ENCODE peak calls at places on chromosomes 4 and X, in six cellular contexts. H is gastrocnemius medialis, Y is neural progenitor cell, I is uterus, M is psoas muscle, V is fibroblast of lung. Q is an unnamed sample. For H3K4me1, the result is how much of the 10 kb centered on the place peaks cover.

GRCh38 chr4:7161721-7162214 is 30.6 kb upstream of the SORCS2 start:
- DNase-seq in H (peak), Y (no peak), I (peak), M (no peak), V (peak), Q (peak)

GRCh38 chrX:129679856-129680255 is 25.1 kb upstream of the APLN start:
- DNase-seq in H (no peak), Y (no peak), I (no peak), M (no peak), V (no peak), Q (no peak)

GRCh38 chr4:152983221-152983620 is 47.1 kb downstream of the FHDC1 start:
- DNase-seq in H (no peak), Y (peak), I (no peak), M (no peak), V (peak), Q (no peak)

GRCh38 chrX:22406332-22406731 is 133.6 kb downstream of the CBLL2 start:
- DNase-seq in H (no peak), Y (no peak), I (no peak), M (no peak), V (no peak), Q (no peak)

GRCh38 chrX:10597871-10598270 is 22.5 kb downstream of the MID1 start:
- DNase-seq in H (no peak), Y (peak), I (no peak), M (no peak), V (no peak), Q (no peak)

GRCh38 chrX:12971282-12972003 is 3.5 kb upstream of the TMSB4X start:
- DNase-seq in H (peak), Y (no peak), I (peak), M (no peak), V (no peak), Q (peak)

GRCh38 chrX:40476958-40477357 is 103.8 kb upstream of the ATP6AP2 start:
- DNase-seq in H (no peak), Y (no peak), I (no peak), M (no peak), V (no peak), Q (no peak)

GRCh38 chrX:136147320-136147901 is at the start of gene FHL1:
- DNase-seq in H (peak), Y (peak), I (peak), M (peak), V (peak), Q (peak)

GRCh38 chr4:87060957-87061356 is 126.1 kb downstream of the AFF1 start:
- DNase-seq in H (no peak), Y (no peak), I (no peak), M (no peak), V (peak), Q (no peak)

GRCh38 chr4:123023647-123024046 is 101.2 kb upstream of the NUDT6 start:
- DNase-seq in H (no peak), Y (no peak), I (no peak), M (no peak), V (no peak), Q (no peak)

DNA sequence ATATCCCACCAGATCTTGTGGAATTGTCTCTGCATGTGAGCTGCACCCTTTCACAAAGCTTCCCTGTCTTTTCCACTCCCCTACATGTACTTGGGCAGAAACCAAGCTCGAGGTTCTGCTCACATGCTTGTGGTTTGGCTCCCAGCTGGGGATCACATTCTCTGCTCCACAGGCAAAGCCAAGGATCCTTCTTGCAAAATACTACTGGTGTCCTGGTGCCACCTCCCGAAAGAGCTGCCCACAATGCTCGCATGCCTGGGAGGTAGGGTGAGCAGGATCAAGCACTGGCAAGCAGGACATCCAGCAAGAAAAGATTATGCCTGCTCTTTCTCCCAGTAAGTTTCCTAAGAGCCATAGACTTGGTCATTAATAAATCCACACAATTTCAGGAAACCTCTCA is 45.1 kb upstream of the PPARGC1A start:
- DNase-seq in H (peak), Y (no peak), I (peak), M (peak), V (peak), Q (peak)
- TF ChIP-seq CTCF in H (no peak), Y (no peak), I (no peak), M (no peak), V (no peak), Q (no peak)

GRCh38 chr4:113645288-113645687 is 116.2 kb downstream of the CAMK2D start:
- DNase-seq in H (no peak), Y (no peak), I (no peak), M (no peak), V (no peak), Q (no peak)
- H3K27ac ChIP-seq in H (peak), Y (no peak), I (no peak), M (no peak), V (no peak), Q (no peak)

GRCh38 chrX:150696836-150697235 is 3.6 kb downstream of the MTMR1 start:
- DNase-seq in H (no peak), Y (no peak), I (no peak), M (no peak), V (no peak), Q (no peak)
- H3K4me1 ChIP-seq in H (under half), Y (under half), I (under half), M (under half), V (under half), Q (under half)

GRCh38 chr4:128604204-128604603 is 205.3 kb upstream of the JADE1 start:
- DNase-seq in H (no peak), Y (no peak), I (no peak), M (no peak), V (no peak), Q (no peak)

GRCh38 chr4:128606173-128606572 is 203.3 kb upstream of the JADE1 start:
- DNase-seq in H (peak), Y (no peak), I (no peak), M (peak), V (peak), Q (no peak)

GRCh38 chr4:128604840-128605239 is 204.7 kb upstream of the JADE1 start:
- DNase-seq in H (no peak), Y (no peak), I (no peak), M (no peak), V (peak), Q (no peak)

GRCh38 chr4:128601992-128602695 is 207.4 kb upstream of the JADE1 start:
- DNase-seq in H (no peak), Y (no peak), I (no peak), M (no peak), V (peak), Q (no peak)

DNA sequence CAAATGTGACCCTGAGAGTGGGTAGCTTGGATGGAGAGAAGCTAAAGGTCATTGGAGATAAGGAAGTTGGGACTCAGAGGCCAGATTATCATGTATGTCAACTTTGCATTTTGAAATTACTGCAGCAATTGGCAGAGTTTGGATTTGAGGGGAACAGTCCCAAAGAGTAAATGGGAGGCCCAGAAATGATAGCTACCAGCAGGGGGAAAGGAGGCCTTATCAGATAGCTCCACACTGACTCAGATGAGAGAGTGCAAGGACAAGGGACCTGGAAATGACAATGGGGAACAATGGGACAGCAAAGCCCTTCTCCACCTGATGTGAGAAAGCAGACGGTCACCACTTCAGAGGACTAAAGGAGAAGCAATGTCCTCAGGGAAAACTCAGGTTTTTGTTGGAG is 201.5 kb upstream of the JADE1 start:
- DNase-seq in H (no peak), Y (no peak), I (no peak), M (no peak), V (no peak), Q (no peak)
- TF ChIP-seq CTCF in H (no peak), Y (no peak), I (no peak), M (no peak), V (no peak), Q (no peak)

Q was measured in tibial artery.